ENCODE peak calls at places on chromosomes 3 and 15, in nine cellular contexts. U is GM12891; Q is NCI-H1105; Z is neural crest cell; F is activated CD8-positive, alpha-beta memory T cell treated with anti-CD3 and anti-CD28 coated beads for 48 hours; W is AG08396; O is naive thymus-derived CD8-positive, alpha-beta T cell; G is NCI-H524; E is Jurkat, Clone E6-1. H is an unnamed sample.

GRCh38 chr15:23648920-23649515 is 1.4 kb upstream of the MAGEL2 start:
- DNase-seq in U (no peak), Q (no peak), Z (peak), F (no peak), W (no peak), O (no peak), G (peak), E (peak), H (no peak)

GRCh38 chr15:93121994-93122910 is 33.2 kb upstream of the RGMA start:
- DNase-seq in U (no peak), Q (no peak), Z (no peak), F (no peak), W (no peak), O (no peak), G (peak), E (no peak), H (no peak)

GRCh38 chr3:160179906-160180305 is 45.3 kb upstream of the C3orf80 start:
- DNase-seq in U (no peak), Q (no peak), Z (no peak), F (no peak), W (no peak), O (no peak), G (no peak), E (no peak), H (no peak)

GRCh38 chr3:195699860-195700259 is 20.9 kb upstream of the MUC20 start:
- DNase-seq in U (no peak), Q (no peak), Z (no peak), F (no peak), W (no peak), O (no peak), G (no peak), E (no peak), H (no peak)

GRCh38 chr3:52256622-52257021 is 11.1 kb downstream of the PPM1M start:
- DNase-seq in U (no peak), Q (no peak), Z (no peak), F (no peak), W (no peak), O (no peak), G (no peak), E (no peak), H (no peak)

GRCh38 chr3:152270145-152270870 is 1.6 kb downstream of the MBNL1 start:
- DNase-seq in U (no peak), Q (no peak), Z (no peak), F (no peak), W (no peak), O (no peak), G (no peak), E (no peak), H (no peak)

GRCh38 chr3:131067983-131068382 is 41.3 kb downstream of the NEK11 start:
- DNase-seq in U (no peak), Q (peak), Z (no peak), F (no peak), W (no peak), O (no peak), G (peak), E (no peak), H (no peak)

GRCh38 chr3:195596648-195597628 is 13.2 kb upstream of the APOD start:
- DNase-seq in U (no peak), Q (no peak), Z (no peak), F (no peak), W (no peak), O (no peak), G (no peak), E (no peak), H (no peak)

GRCh38 chr3:186258968-186259367 is 103.1 kb downstream of the DGKG start:
- DNase-seq in U (no peak), Q (no peak), Z (no peak), F (no peak), W (no peak), O (no peak), G (peak), E (no peak), H (no peak)

GRCh38 chr3:50205719-50206276 is 727 bp downstream of the SLC38A3 start:
- DNase-seq in U (peak), Q (peak), Z (no peak), F (no peak), W (no peak), O (peak), G (no peak), E (peak), H (no peak)

GRCh38 chr15:78617131-78617915 is 3.5 kb downstream of the CHRNA3 start:
- DNase-seq in U (no peak), Q (no peak), Z (no peak), F (no peak), W (no peak), O (no peak), G (peak), E (no peak), H (no peak)

GRCh38 chr15:29440541-29440940 is 170.9 kb upstream of the NSMCE3 start:
- DNase-seq in U (no peak), Q (no peak), Z (no peak), F (no peak), W (no peak), O (no peak), G (no peak), E (no peak), H (no peak)

GRCh38 chr15:71082803-71083202 is 32.5 kb upstream of the THSD4 start:
- DNase-seq in U (no peak), Q (no peak), Z (no peak), F (no peak), W (no peak), O (no peak), G (no peak), E (no peak), H (no peak)

GRCh38 chr3:194536883-194537637 is 50.3 kb upstream of the ATP13A3 start:
- DNase-seq in U (no peak), Q (peak), Z (no peak), F (no peak), W (no peak), O (peak), G (no peak), E (no peak), H (no peak)

GRCh38 chr15:66955871-66956585 is 109.4 kb upstream of the SMAD3 start:
- DNase-seq in U (no peak), Q (no peak), Z (no peak), F (no peak), W (no peak), O (no peak), G (no peak), E (no peak), H (no peak)

GRCh38 chr15:50315814-50316630 is 39.0 kb downstream of the GABPB1 start:
- DNase-seq in U (no peak), Q (no peak), Z (no peak), F (no peak), W (peak), O (peak), G (peak), E (peak), H (peak)

GRCh38 chr15:30929064-30929669 is 25.5 kb downstream of the FAN1 start:
- DNase-seq in U (no peak), Q (peak), Z (no peak), F (no peak), W (no peak), O (no peak), G (no peak), E (no peak), H (no peak)

GRCh38 chr3:161875483-161875882 is 378.9 kb downstream of the OTOL1 start:
- DNase-seq in U (no peak), Q (no peak), Z (no peak), F (no peak), W (no peak), O (no peak), G (no peak), E (no peak), H (no peak)

GRCh38 chr3:60755094-60755493 is 496.2 kb downstream of the FHIT start:
- DNase-seq in U (no peak), Q (no peak), Z (peak), F (no peak), W (no peak), O (no peak), G (peak), E (no peak), H (no peak)

GRCh38 chr3:161475905-161476304 is 20.7 kb upstream of the OTOL1 start:
- DNase-seq in U (no peak), Q (no peak), Z (no peak), F (no peak), W (no peak), O (no peak), G (no peak), E (no peak), H (peak)

GRCh38 chr3:8909160-8909559 is 54.1 kb downstream of the RAD18 start:
- DNase-seq in U (no peak), Q (no peak), Z (no peak), F (no peak), W (no peak), O (no peak), G (no peak), E (no peak), H (no peak)

GRCh38 chr3:147397155-147397888 is 9.0 kb downstream of the ZIC4 start:
- DNase-seq in U (no peak), Q (no peak), Z (no peak), F (no peak), W (no peak), O (no peak), G (no peak), E (no peak), H (no peak)

GRCh38 chr15:80934761-80935221 is 54.8 kb downstream of the MESD start:
- DNase-seq in U (no peak), Q (no peak), Z (no peak), F (no peak), W (peak), O (no peak), G (no peak), E (no peak), H (no peak)

H was measured in foreskin melanocyte.